ENCODE peak calls at places on chromosomes 13 and 19, in nine cellular contexts. R is endodermal cell, N is H9, B is fibroblast of lung, X is adipocyte, C is H1, F is mesendoderm, E is IMR-90, L is colonic mucosa. K is an unnamed sample.

GRCh38 chr19:50341091-50341564 is 12.0 kb upstream of the KCNC3 start:
- DNase-seq in R (no peak), N (no peak), B (no peak), X (no peak), C (no peak), F (no peak), E (no peak), L (no peak), K (no peak)

GRCh38 chr13:86051134-86052103 is 252.2 kb upstream of the SLITRK6 start:
- DNase-seq in R (peak; percentile 54), N (no peak), B (no peak), X (no peak), C (no peak), F (peak; percentile 13), E (no peak), L (no peak), K (no peak)

GRCh38 chr13:99614465-99614885 is 113.2 kb downstream of the TM9SF2 start:
- DNase-seq in R (peak; percentile 75), N (peak; percentile 62), B (no peak), X (no peak), C (no peak), F (peak; percentile 77), E (no peak), L (no peak), K (no peak)

GRCh38 chr19:18854982-18855381 is 23.2 kb downstream of the UPF1 start:
- DNase-seq in R (no peak), N (no peak), B (no peak), X (no peak), C (no peak), F (no peak), E (no peak), L (no peak), K (no peak)

GRCh38 chr13:24910502-24911134 is 146.6 kb downstream of the RNF17 start:
- DNase-seq in R (no peak), N (no peak), B (peak; percentile 46), X (peak; percentile 43), C (no peak), F (no peak), E (peak; percentile 6), L (peak; percentile 41), K (no peak)

GRCh38 chr13:85148009-85148408 is 651.2 kb downstream of the SLITRK6 start:
- DNase-seq in R (peak; percentile 48), N (no peak), B (peak; percentile 11), X (peak; percentile 17), C (no peak), F (peak; percentile 17), E (no peak), L (no peak), K (peak; percentile 64)

GRCh38 chr19:27774827-27775226 is 1438.1 kb downstream of the UQCRFS1 start:
- DNase-seq in R (peak; percentile 86), N (peak; percentile 36), B (no peak), X (no peak), C (no peak), F (peak; percentile 60), E (no peak), L (no peak), K (no peak)

GRCh38 chr13:90315061-90315460 is 1032.4 kb upstream of the MIR17HG start:
- DNase-seq in R (peak; percentile 66), N (no peak), B (no peak), X (no peak), C (no peak), F (peak; percentile 88), E (no peak), L (no peak), K (peak; percentile 61)

GRCh38 chr19:35266904-35267817 is 1.6 kb upstream of the USF2 start:
- DNase-seq in R (peak; percentile 76), N (peak; percentile 51), B (peak; percentile 33), X (peak; percentile 73), C (no peak), F (peak; percentile 13), E (peak; percentile 10), L (peak; percentile 49), K (no peak)

GRCh38 chr13:108686027-108686426 is 56.6 kb downstream of the MYO16 start:
- DNase-seq in R (no peak), N (no peak), B (no peak), X (no peak), C (no peak), F (no peak), E (no peak), L (no peak), K (no peak)

DNA sequence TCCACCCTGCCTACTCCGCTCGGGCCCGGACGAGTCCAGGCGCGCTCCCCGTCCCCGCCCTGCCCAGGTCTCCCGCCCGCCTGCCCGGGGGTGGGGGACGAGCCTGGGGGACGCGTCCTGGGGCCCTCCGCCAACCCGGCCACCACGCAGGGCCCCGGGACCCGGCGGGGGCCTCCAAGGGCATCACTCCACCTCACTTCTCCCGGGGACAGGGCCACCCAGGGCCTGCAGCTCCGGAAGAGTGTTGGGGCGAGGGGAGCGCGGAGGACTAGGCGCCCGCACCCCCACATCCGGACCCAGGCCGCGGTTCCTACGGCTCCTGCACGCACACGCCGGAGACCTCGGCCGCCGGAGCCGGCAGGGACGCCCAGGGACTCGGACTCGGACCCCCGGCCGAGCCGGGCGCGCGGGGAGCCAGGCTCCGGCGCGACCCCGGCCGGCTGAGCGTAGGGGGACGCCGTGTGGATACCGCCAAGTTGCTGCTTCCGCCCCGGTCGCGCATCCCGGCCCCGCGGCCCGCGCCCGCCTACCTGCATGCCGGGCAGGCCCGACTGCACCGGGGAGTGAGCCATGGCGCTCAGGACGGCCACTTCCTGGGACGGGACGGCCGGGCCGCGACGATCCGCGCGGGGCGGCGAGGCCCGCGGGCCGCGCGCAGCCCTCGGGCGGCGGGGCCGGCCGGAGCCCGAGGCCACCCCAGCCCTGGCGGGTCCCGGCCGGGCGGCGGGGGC is 527 bp downstream of the STK24 start:
- DNase-seq in R (peak; percentile 77), N (no peak), B (no peak), X (peak; percentile 73), C (no peak), F (peak; percentile 46), E (no peak), L (peak; percentile 67), K (peak; percentile 29)
- H3K9ac ChIP-seq in R (peak overlapping the region; percentile 61), N (peak overlapping the region; percentile 77), B (peak overlapping the region; percentile 90), X (peak overlapping the region; percentile 89), C (peak overlapping the region; percentile 76), F (peak overlapping the region; percentile 95), E (peak overlapping the region; percentile 95), L (peak overlapping the region; percentile 96), K (peak overlapping the region; percentile 98)

GRCh38 chr19:952680-953500 is 27.1 kb downstream of the ARID3A start:
- DNase-seq in R (peak; percentile 69), N (no peak), B (no peak), X (no peak), C (no peak), F (peak; percentile 83), E (no peak), L (peak; percentile 53), K (no peak)
- H3K9ac ChIP-seq in R (no peak overlapping the region), N (no peak overlapping the region), B (no peak overlapping the region), X (peak overlapping the region; percentile 42), C (no peak overlapping the region), F (peak overlapping the region; percentile 68), E (peak overlapping the region; percentile 37), L (peak overlapping the region; percentile 57), K (peak overlapping the region; percentile 4)

GRCh38 chr13:102872531-102872930 is 26.7 kb downstream of the ERCC5 start:
- DNase-seq in R (no peak), N (no peak), B (no peak), X (no peak), C (no peak), F (no peak), E (no peak), L (no peak), K (no peak)

GRCh38 chr13:102872131-102872530 is 26.3 kb downstream of the ERCC5 start:
- DNase-seq in R (no peak), N (no peak), B (no peak), X (no peak), C (no peak), F (no peak), E (no peak), L (no peak), K (no peak)

GRCh38 chr13:102869948-102870676 is 24.3 kb downstream of the ERCC5 start:
- DNase-seq in R (no peak), N (no peak), B (no peak), X (no peak), C (no peak), F (no peak), E (no peak), L (no peak), K (no peak)

GRCh38 chr13:102868366-102868936 is 22.6 kb downstream of the ERCC5 start:
- DNase-seq in R (no peak), N (no peak), B (no peak), X (no peak), C (no peak), F (no peak), E (peak; percentile 35), L (no peak), K (no peak)

DNA sequence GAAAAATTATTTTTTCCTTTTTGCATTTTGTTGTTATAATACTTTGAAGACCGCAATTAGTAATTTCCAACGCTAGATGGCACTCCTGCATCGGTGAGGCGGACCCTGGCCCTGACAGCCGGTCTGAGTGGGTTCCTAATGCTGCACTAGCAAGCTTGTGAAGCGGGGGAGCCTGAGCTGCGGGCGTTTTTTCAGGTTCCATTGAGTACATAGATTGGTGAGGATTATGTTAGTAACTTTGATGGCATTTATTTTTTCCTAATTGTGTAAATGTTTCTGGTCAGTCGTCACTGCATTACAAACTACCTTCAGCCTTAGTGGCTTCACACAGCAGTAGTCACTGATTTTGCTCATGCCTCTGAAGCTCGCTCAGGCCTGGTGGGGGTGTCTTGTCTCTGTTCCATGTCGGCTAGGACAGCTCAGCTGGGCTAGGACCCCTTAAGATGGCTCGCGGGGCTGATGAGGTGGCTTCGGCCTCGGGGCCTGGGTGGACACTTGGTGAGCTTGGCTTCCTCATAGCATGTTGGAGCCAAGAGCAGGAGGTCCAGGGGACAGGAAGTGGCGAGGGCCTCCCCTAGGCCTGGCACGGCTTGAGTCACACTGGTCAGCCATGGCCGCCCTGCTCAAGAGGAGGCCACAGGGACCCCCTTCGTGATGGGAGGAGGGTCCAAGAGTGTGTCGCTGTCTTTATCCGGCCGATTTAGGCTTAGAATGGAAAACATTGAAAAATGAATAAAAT is 25.0 kb downstream of the ERCC5 start:
- DNase-seq in R (peak; percentile 83), N (peak; percentile 58), B (peak; percentile 65), X (peak; percentile 83), C (peak; percentile 33), F (peak; percentile 70), E (peak; percentile 65), L (peak; percentile 50), K (peak; percentile 50)
- H3K9ac ChIP-seq in R (no peak overlapping the region), N (no peak overlapping the region), B (no peak overlapping the region), X (peak overlapping the region; percentile 36), C (no peak overlapping the region), F (no peak overlapping the region), E (no peak overlapping the region), L (no peak overlapping the region), K (peak overlapping the region; percentile 55)

DNA sequence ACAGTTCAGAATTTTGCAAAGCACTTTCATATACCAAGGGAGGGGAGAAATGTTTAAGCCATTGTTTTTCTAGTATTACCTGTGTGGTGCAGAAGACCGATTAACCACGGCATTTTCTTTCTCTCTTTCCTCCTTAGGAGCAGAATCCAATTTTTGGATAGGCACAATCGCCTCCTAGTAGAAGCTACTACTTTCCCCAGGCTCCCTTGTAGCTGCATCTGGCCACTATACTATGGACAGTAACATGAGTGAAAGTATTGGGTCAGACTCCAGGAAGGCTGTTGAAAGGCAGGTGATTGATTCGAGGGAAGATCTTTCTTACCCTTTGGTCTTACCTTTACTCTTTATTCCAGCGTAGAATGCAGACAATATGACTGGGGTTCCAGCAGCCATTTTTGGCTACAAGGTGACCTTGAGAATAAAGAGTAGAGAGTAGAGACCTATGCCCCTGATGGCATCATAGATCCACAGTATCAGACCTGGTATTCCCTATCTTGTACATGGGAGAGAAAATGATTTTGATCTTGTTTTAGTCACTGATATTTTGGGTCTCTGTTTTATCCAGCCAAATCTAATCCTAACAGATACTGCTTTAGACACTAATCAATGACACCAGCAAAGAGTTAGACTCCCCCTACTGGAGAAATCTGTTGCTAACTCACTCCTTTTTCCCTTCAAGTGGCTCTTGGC is 77.0 kb downstream of the LRRC63 start:
- DNase-seq in R (no peak), N (no peak), B (peak; percentile 64), X (peak; percentile 72), C (no peak), F (peak; percentile 79), E (peak; percentile 22), L (no peak), K (peak; percentile 24)
- H3K9ac ChIP-seq in R (no peak overlapping the region), N (no peak overlapping the region), B (no peak overlapping the region), X (no peak overlapping the region), C (no peak overlapping the region), F (no peak overlapping the region), E (no peak overlapping the region), L (no peak overlapping the region), K (no peak overlapping the region)